ENCODE peak calls at places on chromosome 19, in four cellular contexts. B is mucosa of descending colon, P is neural progenitor cell, R is PC-3. H is an unnamed sample. For H3K4me1, the result is how much of the 10 kb centered on the place peaks cover.

GRCh38 chr19:42268142-42268703 is 829 bp upstream of the CIC start:
- DNase-seq in B (peak), P (peak), R (peak), H (peak)

GRCh38 chr19:45217193-45217956 is 27.8 kb downstream of the EXOC3L2 start:
- DNase-seq in B (no peak), P (peak), R (no peak), H (no peak)

GRCh38 chr19:409006-409514 is at the start of gene C2CD4C:
- DNase-seq in B (peak), P (peak), R (no peak), H (peak)

GRCh38 chr19:16249826-16250434 is 52.2 kb downstream of the AP1M1 start:
- DNase-seq in B (no peak), P (no peak), R (no peak), H (no peak)

GRCh38 chr19:56837492-56837891 is 3.0 kb downstream of the PEG3 start:
- DNase-seq in B (peak), P (no peak), R (peak), H (peak)

GRCh38 chr19:42316223-42317211 is 3.4 kb downstream of the TMEM145 start:
- DNase-seq in B (peak), P (no peak), R (no peak), H (no peak)

GRCh38 chr19:18460313-18460712 is 22.4 kb upstream of the ISYNA1 start:
- DNase-seq in B (peak), P (no peak), R (peak), H (no peak)

GRCh38 chr19:1746401-1747284 is 6.7 kb upstream of the ONECUT3 start:
- DNase-seq in B (no peak), P (no peak), R (peak), H (no peak)

GRCh38 chr19:53183146-53183545 is 10.0 kb downstream of the ZNF665 start:
- DNase-seq in B (no peak), P (no peak), R (peak), H (no peak)

GRCh38 chr19:40464059-40465024 is 1.2 kb downstream of the BLVRB start:
- DNase-seq in B (peak), P (peak), R (peak), H (peak)

GRCh38 chr19:30224689-30225606 is 147.2 kb upstream of the ZNF536 start:
- DNase-seq in B (no peak), P (peak), R (no peak), H (no peak)

GRCh38 chr19:16117594-16118033 is 5.9 kb downstream of the RAB8A start:
- DNase-seq in B (peak), P (no peak), R (no peak), H (no peak)

GRCh38 chr19:33394723-33395560 is 21.4 kb downstream of the CEBPG start:
- DNase-seq in B (peak), P (no peak), R (no peak), H (no peak)

GRCh38 chr19:53865918-53866696 is 1.6 kb upstream of the MYADM start:
- DNase-seq in B (peak), P (peak), R (peak), H (no peak)

GRCh38 chr19:36111200-36111539 is 227 bp downstream of the OVOL3 start:
- DNase-seq in B (no peak), P (peak), R (no peak), H (no peak)

GRCh38 chr19:35712910-35713845 is 4.6 kb upstream of the KMT2B start:
- DNase-seq in B (no peak), P (no peak), R (no peak), H (no peak)

GRCh38 chr19:31099470-31100190 is 249.6 kb downstream of the TSHZ3 start:
- DNase-seq in B (no peak), P (peak), R (peak), H (no peak)

GRCh38 chr19:17076539-17076919 is 952 bp downstream of the MYO9B start:
- DNase-seq in B (no peak), P (peak), R (peak), H (no peak)

GRCh38 chr19:45824041-45824471 is 8.9 kb upstream of the RSPH6A start:
- DNase-seq in B (no peak), P (no peak), R (no peak), H (no peak)

GRCh38 chr19:37691881-37692504 is 27.6 kb downstream of the ZNF607 start:
- DNase-seq in B (peak), P (peak), R (no peak), H (peak)

GRCh38 chr19:17340871-17341357 is 3.6 kb downstream of the GTPBP3 start:
- DNase-seq in B (peak), P (no peak), R (no peak), H (no peak)

GRCh38 chr19:44539236-44539819 is 9.9 kb upstream of the CEACAM20 start:
- DNase-seq in B (no peak), P (no peak), R (peak), H (no peak)

GRCh38 chr19:6739884-6740588 is 556 bp downstream of the TRIP10 start:
- DNase-seq in B (no peak), P (peak), R (no peak), H (no peak)

GRCh38 chr19:39424934-39425333 is 10.8 kb downstream of the RPS16 start:
- DNase-seq in B (no peak), P (no peak), R (no peak), H (no peak)

GRCh38 chr19:47437500-47437899 is 18.2 kb upstream of the MEIS3 start:
- DNase-seq in B (no peak), P (peak), R (no peak), H (no peak)

GRCh38 chr19:51509823-51510660 is 8.4 kb upstream of the SIGLEC12 start:
- DNase-seq in B (no peak), P (no peak), R (no peak), H (no peak)

GRCh38 chr19:19540707-19541515 is 2.8 kb downstream of the CILP2 start:
- DNase-seq in B (peak), P (peak), R (peak), H (peak)

DNA sequence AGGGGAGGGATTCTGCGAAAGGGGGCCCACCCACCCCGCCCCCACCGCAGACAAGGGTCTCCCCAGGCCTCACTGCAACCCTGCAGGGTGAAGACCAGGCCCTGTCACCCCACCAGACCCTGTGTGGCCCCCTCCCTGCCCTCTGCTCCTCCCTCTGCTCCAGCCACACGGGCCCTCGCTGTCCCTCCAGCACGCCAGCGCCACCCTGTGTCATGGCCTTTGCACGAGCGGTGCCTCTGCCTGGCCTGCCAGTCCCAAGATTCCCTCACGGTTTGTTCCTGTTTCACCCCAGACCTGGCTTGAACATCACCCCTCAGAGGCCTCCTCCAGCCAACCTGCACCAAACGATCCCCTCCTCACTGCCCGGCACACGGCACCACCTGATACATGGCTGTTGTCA is 27.3 kb downstream of the PIP5K1C start:
- DNase-seq in B (no peak), P (peak), R (no peak), H (peak)
- H3K4me1 ChIP-seq in B (under half), P (under half), R (under half), H (under half)

GRCh38 chr19:49918089-49918488 is 10.9 kb upstream of the ATF5 start:
- DNase-seq in B (no peak), P (no peak), R (no peak), H (no peak)

GRCh38 chr19:49916839-49917733 is 11.9 kb upstream of the ATF5 start:
- DNase-seq in B (no peak), P (peak), R (no peak), H (no peak)

GRCh38 chr19:49912965-49913685 is 15.9 kb upstream of the ATF5 start:
- DNase-seq in B (no peak), P (no peak), R (no peak), H (no peak)

GRCh38 chr19:49913720-49914119 is 15.3 kb upstream of the ATF5 start:
- DNase-seq in B (no peak), P (no peak), R (no peak), H (no peak)

DNA sequence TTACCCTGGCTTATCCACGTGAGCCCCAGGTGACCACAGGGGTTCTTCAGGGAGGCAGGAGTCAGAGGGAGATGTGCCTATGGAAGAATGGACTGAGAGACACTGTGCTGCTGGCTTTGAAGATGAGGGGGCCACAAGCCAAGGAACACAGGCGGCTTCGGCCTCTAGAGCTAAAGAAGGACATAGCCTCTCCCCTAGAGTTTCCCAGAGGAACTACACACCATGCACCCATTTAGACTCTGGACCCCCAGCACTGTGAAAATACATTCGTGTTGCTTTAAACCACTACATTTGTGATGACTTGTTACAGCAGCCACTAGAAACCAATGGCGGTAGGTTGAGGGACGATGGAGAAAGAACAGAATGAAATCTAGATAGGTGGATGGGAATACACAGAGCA is 13.7 kb upstream of the ATF5 start:
- DNase-seq in B (no peak), P (no peak), R (no peak), H (no peak)
- TF ChIP-seq CTCF in B (no peak), P (no peak), R (peak), H (no peak)

DNA sequence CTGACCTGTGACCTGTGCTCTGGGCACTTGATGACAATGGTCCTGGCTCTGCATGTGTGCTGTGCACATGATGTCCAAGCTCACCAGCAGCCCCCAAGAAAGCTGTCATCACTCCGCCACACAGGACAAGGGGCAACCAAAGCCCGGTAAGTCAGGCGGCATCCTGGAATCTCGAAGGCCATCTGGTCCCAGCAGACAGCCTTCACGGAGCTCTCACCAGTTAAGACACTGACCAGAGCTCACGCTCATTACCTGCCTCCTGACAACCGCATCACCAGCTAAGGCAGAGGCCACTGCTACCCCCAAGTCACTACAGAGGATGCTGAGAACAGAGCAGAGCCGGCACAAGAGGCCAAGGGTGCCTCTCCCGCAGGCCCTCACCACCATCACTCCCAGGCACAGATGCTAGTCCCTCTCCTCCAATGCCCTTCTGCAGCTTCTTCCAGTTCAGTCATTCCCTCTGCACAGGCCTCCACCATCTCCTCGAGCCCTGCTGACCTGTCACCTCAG is 10.6 kb downstream of the PPP6R1 start:
- DNase-seq in B (no peak), P (no peak), R (no peak), H (no peak)
- H3K4me1 ChIP-seq in B (under half), P (under half), R (under half), H (under half)

DNA sequence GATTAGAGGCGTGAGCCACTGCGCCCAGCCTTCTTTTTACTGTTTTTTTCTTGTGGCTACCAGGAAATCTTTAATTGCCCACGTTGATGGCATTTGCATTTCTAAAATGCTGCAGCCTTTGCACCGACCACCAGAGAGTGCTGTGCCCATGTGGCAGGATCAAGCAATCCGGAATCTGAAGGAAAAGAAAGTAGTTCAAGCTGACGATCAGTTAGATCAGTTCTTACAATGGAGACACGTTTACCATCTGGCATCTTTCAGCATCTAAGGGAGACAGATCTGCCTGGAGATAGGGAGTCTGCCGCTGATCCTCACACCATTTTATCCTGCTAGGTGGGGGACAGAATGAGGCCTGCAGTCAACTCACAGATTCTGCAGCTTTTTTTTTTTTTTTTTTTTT is 19.9 kb downstream of the TINCR start:
- DNase-seq in B (no peak), P (peak), R (peak), H (no peak)
- TF ChIP-seq CTCF in B (no peak), P (peak), R (peak), H (no peak)

GRCh38 chr19:48870048-48870447 is 1.6 kb upstream of the PLEKHA4 start:
- DNase-seq in B (no peak), P (no peak), R (no peak), H (no peak)

GRCh38 chr19:48872884-48873475 is 759 bp downstream of the PPP1R15A start:
- DNase-seq in B (peak), P (peak), R (peak), H (peak)

GRCh38 chr19:48874309-48875135 is 2.3 kb downstream of the PPP1R15A start:
- DNase-seq in B (peak), P (peak), R (peak), H (no peak)

GRCh38 chr19:48872182-48872883 is at the start of gene PPP1R15A:
- DNase-seq in B (peak), P (peak), R (peak), H (peak)

DNA sequence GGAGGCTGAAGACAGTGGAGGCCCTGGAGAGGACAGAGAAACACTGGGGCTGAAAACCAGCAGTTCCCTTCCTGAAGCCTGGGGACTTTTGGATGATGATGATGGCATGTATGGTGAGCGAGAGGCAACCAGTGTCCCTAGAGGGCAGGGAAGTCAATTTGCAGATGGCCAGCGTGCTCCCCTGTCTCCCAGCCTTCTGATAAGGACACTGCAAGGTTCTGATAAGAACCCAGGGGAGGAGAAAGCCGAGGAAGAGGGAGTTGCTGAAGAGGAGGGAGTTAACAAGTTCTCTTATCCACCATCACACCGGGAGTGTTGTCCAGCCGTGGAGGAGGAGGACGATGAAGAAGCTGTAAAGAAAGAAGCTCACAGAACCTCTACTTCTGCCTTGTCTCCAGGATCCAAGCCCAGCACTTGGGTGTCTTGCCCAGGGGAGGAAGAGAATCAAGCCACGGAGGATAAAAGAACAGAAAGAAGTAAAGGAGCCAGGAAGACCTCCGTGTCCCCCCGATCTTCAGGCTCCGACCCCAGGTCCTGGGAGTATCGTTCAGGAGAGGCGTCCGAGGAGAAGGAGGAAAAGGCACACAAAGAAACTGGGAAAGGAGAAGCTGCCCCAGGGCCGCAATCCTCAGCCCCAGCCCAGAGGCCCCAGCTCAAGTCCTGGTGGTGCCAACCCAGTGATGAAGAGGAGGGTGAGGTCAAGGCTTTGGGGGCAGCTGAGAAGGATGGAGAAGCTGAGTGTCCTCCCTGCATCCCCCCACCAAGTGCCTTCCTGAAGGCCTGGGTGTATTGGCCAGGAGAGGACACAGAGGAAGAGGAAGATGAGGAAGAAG is 1.5 kb downstream of the PPP1R15A start:
- DNase-seq in B (no peak), P (peak), R (no peak), H (peak)
- H3K4me1 ChIP-seq in B (under half), P (under half), R (under half), H (under half)

GRCh38 chr19:13962738-13963602 is 10.7 kb downstream of the DCAF15 start:
- DNase-seq in B (peak), P (no peak), R (no peak), H (no peak)

GRCh38 chr19:13959962-13960862 is 7.9 kb downstream of the DCAF15 start:
- DNase-seq in B (no peak), P (peak), R (no peak), H (no peak)

GRCh38 chr19:13961826-13962737 is 9.8 kb downstream of the DCAF15 start:
- DNase-seq in B (peak), P (peak), R (no peak), H (no peak)

GRCh38 chr19:13959141-13959961 is 7.0 kb downstream of the DCAF15 start:
- DNase-seq in B (peak), P (no peak), R (no peak), H (peak)

GRCh38 chr19:13960863-13961784 is 8.8 kb downstream of the DCAF15 start:
- DNase-seq in B (no peak), P (no peak), R (peak), H (no peak)
- TF ChIP-seq CTCF in B (no peak), P (no peak), R (peak), H (no peak)

GRCh38 chr19:13083008-13083404 is 19.7 kb downstream of the LYL1 start:
- DNase-seq in B (no peak), P (no peak), R (no peak), H (no peak)
- H3K4me1 ChIP-seq in B (under half), P (under half), R (under half), H (under half)

H was measured in pancreas.